ENCODE peak calls at places on chromosomes 12 and 14, in eight cellular contexts. F is PC-9, N is right lobe of liver, H is HFFc6, J is nephron progenitor cell, Z is DND-41, L is A549, C is gastrocnemius medialis. R is an unnamed sample.
A peak's percentile ranks its signal among the peaks of the same experiment; 100 is the strongest.

GRCh38 chr14:104248203-104249055 is 110.0 kb downstream of the KIF26A start:
- DNase-seq in Z (no peak), N (peak; percentile 37), C (no peak), H (no peak), L (no peak), J (no peak), F (no peak), R (no peak)

GRCh38 chr12:108804361-108804949 is 52.9 kb downstream of the SSH1 start:
- DNase-seq in C (no peak), J (no peak), H (peak; percentile 59), N (peak; percentile 41), Z (no peak), L (no peak), F (no peak), R (no peak)

GRCh38 chr12:85007836-85008235 is 28.2 kb downstream of the TSPAN19 start:
- DNase-seq in H (no peak), F (no peak), N (no peak), J (no peak), Z (no peak), L (peak; percentile 13), C (no peak), R (no peak)

GRCh38 chr12:26929590-26929989 is 8.2 kb downstream of the INTS13 start:
- DNase-seq in N (no peak), L (no peak), J (no peak), F (no peak), Z (no peak), H (no peak), C (no peak), R (no peak)

GRCh38 chr14:95256011-95256775 is 63.5 kb downstream of the CLMN start:
- DNase-seq in L (no peak), J (no peak), F (no peak), N (no peak), H (no peak), C (no peak), Z (no peak), R (no peak)

GRCh38 chr14:36522972-36523685 is 3.1 kb upstream of the NKX2-1 start:
- DNase-seq in C (no peak), N (no peak), L (no peak), H (no peak), Z (no peak), J (peak; percentile 47), F (no peak), R (no peak)

GRCh38 chr12:62649412-62650116 is 182.9 kb downstream of the MON2 start:
- DNase-seq in J (no peak), F (no peak), H (no peak), Z (no peak), L (peak; percentile 41), N (no peak), C (no peak), R (no peak)

GRCh38 chr14:78764240-78764639 is 594.1 kb downstream of the NRXN3 start:
- DNase-seq in Z (no peak), N (no peak), J (no peak), C (no peak), H (peak; percentile 4), F (no peak), L (no peak), R (peak; percentile 46)

GRCh38 chr14:59465570-59466150 is 480 bp upstream of the GPR135 start:
- DNase-seq in J (no peak), C (no peak), H (no peak), L (no peak), N (no peak), F (no peak), Z (no peak), R (no peak)

GRCh38 chr12:103282124-103282523 is 213.6 kb downstream of the C12orf42 start:
- DNase-seq in J (no peak), F (no peak), Z (no peak), C (no peak), L (no peak), N (no peak), H (no peak), R (no peak)

GRCh38 chr12:93019240-93019910 is 90.3 kb upstream of the EEA1 start:
- DNase-seq in J (no peak), F (no peak), C (no peak), H (no peak), Z (no peak), L (no peak), N (no peak), R (no peak)

GRCh38 chr12:78085562-78086182 is 255.0 kb downstream of the NAV3 start:
- DNase-seq in C (no peak), J (no peak), F (no peak), N (no peak), H (peak; percentile 49), L (no peak), Z (no peak), R (no peak)

GRCh38 chr14:92560106-92560865 is 46.7 kb downstream of the RIN3 start:
- DNase-seq in L (no peak), C (no peak), Z (no peak), J (no peak), H (no peak), F (no peak), N (no peak), R (no peak)

GRCh38 chr14:61663312-61663974 is 31.9 kb upstream of the HIF1A start:
- DNase-seq in F (no peak), H (no peak), L (no peak), Z (no peak), N (no peak), J (no peak), C (no peak), R (no peak)

GRCh38 chr12:88334271-88334670 is 192.2 kb downstream of the TMTC3 start:
- DNase-seq in J (no peak), C (no peak), F (peak; percentile 56), N (no peak), Z (no peak), L (no peak), H (no peak), R (peak; percentile 36)

GRCh38 chr12:76085159-76085868 is 829 bp upstream of the NAP1L1 start:
- DNase-seq in H (peak; percentile 14), F (no peak), L (peak; percentile 68), J (no peak), Z (peak; percentile 75), N (no peak), C (no peak), R (no peak)

GRCh38 chr14:89136587-89136986 is 280.4 kb downstream of the FOXN3 start:
- DNase-seq in Z (no peak), H (no peak), F (no peak), L (no peak), J (no peak), C (no peak), N (no peak), R (no peak)

GRCh38 chr12:69570545-69571399 is 14.5 kb upstream of the CCT2 start:
- DNase-seq in N (no peak), L (peak; percentile 83), Z (peak; percentile 63), J (peak; percentile 52), H (peak; percentile 41), F (peak; percentile 47), C (no peak), R (peak; percentile 68)

GRCh38 chr14:48398675-48399282 is 723.4 kb upstream of the MDGA2 start:
- DNase-seq in H (peak; percentile 20), J (peak; percentile 13), N (no peak), F (peak; percentile 4), C (no peak), L (peak; percentile 51), Z (peak; percentile 8), R (peak; percentile 6)

GRCh38 chr14:19878029-19878642 is 3.2 kb downstream of the OR4K2 start:
- DNase-seq in H (no peak), F (no peak), J (no peak), L (peak; percentile 36), N (no peak), Z (no peak), C (no peak), R (no peak)

GRCh38 chr14:104141621-104142091 is 3.3 kb downstream of the KIF26A start:
- DNase-seq in J (peak; percentile 4), L (no peak), F (no peak), H (no peak), C (no peak), N (peak; percentile 44), Z (no peak), R (no peak)

GRCh38 chr12:124609041-124609984 is 41.9 kb upstream of the NCOR2 start:
- DNase-seq in F (peak; percentile 97), L (peak; percentile 71), Z (peak; percentile 97), H (no peak), N (peak; percentile 81), J (no peak), C (no peak), R (peak; percentile 99)

DNA sequence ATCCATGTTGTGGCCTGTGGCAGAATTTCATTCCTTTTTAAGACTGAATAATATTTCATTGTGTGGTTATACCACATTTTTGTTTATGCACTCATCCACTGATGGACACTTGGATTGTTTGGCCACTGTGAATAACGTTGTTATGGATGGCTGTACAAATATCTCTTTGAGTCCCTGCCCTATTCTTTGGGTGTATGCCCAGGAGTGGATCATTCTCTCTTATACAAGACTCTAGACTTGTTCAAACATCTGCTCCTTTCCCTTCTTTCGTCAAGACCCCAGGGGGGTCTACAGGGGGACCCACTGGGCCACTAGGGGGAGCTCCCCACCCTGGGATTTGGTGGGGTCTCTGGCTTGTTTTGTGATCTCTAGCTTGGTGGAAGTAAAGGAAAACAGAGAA is 77.4 kb downstream of the FBXL14 start:
- DNase-seq in N (peak; percentile 15), H (peak; percentile 95), J (peak; percentile 60), C (no peak), Z (peak; percentile 23), F (no peak), L (peak; percentile 53), R (no peak)
- TF ChIP-seq CTCF in N (no peak), H (peak; percentile 76), J (peak; percentile 67), C (no peak), Z (peak; percentile 61), F (peak; percentile 51), L (peak; percentile 33), R (no peak)

DNA sequence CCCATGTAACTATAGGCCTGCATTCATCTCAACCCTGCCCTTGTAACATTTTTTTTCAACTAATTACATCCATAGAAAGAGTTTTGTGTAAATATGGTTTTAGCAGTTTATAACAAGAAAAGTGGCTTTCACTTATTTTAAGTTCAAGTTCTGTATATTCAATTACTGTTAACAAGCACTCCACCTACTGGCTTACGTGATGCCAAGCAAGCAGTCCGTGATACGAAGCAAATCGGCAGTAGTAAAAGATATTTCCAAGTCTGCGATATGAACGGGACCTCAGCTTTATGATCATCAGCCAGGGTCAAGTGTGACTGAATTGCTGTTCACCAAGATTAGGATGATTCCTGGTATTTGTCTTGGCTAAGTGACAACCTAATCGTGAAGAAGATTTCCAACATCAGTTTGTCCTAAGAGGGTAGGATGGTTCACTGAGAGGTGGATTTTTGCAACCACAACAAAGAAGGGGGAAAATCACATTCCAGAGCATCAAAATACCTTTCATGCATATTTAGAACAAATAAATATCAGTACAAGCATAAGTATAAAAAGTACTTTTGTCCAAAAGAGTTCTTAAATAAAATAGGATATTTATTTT is 456.2 kb downstream of the FOXG1 start:
- DNase-seq in N (no peak), L (peak; percentile 41), Z (no peak), C (no peak), H (peak; percentile 69), F (no peak), J (peak; percentile 3), R (peak; percentile 7)
- TF ChIP-seq CTCF in N (peak; percentile 48), L (peak; percentile 32), Z (peak; percentile 34), C (no peak), H (peak; percentile 80), F (peak; percentile 40), J (peak; percentile 36), R (peak; percentile 27)

GRCh38 chr14:99744199-99744872 is 48.9 kb upstream of the EML1 start:
- DNase-seq in N (no peak), C (no peak), J (no peak), L (no peak), Z (no peak), F (no peak), H (peak; percentile 71), R (no peak)
- TF ChIP-seq CTCF in N (no peak), C (no peak), J (no peak), L (no peak), Z (no peak), F (no peak), H (no peak), R (no peak)

GRCh38 chr14:91059576-91060471 is 617 bp downstream of the RPS6KA5 start:
- DNase-seq in H (peak; percentile 9), N (peak; percentile 75), C (peak; percentile 54), J (peak; percentile 72), Z (no peak), F (peak; percentile 8), L (no peak), R (peak; percentile 72)
- TF ChIP-seq CTCF in H (peak; percentile 60), N (peak; percentile 48), C (peak; percentile 76), J (no peak), Z (peak; percentile 23), F (peak; percentile 15), L (peak; percentile 40), R (no peak)